ENCODE peak calls at places on chromosome 21, in five cellular contexts. One of them, this sample, is unnamed.

GRCh38 chr21:45747802-45748445 is 104.4 kb downstream of the PCBP3 start:
- DNase-seq in endothelial cell of umbilical vein: no peak
- DNase-seq in brain microvascular endothelial cell: no peak
- DNase-seq in anterior cingulate cortex: no peak
- DNase-seq in lower lobe of right lung: no peak
- DNase-seq in this sample: no peak

GRCh38 chr21:17828223-17828622 is 9.1 kb upstream of the C21orf91 start:
- DNase-seq in brain microvascular endothelial cell: peak
- DNase-seq in endothelial cell of umbilical vein: no peak
- DNase-seq in anterior cingulate cortex: no peak
- DNase-seq in lower lobe of right lung: no peak
- DNase-seq in this sample: no peak

GRCh38 chr21:42512346-42513034 is 1.2 kb upstream of the SLC37A1 start:
- DNase-seq in endothelial cell of umbilical vein: no peak
- DNase-seq in brain microvascular endothelial cell: no peak
- DNase-seq in anterior cingulate cortex: no peak
- DNase-seq in lower lobe of right lung: no peak
- DNase-seq in this sample: no peak

GRCh38 chr21:46608672-46609111 is 3.8 kb upstream of the S100B start:
- DNase-seq in lower lobe of right lung: no peak
- DNase-seq in endothelial cell of umbilical vein: no peak
- DNase-seq in anterior cingulate cortex: no peak
- DNase-seq in brain microvascular endothelial cell: no peak
- DNase-seq in this sample: no peak

GRCh38 chr21:44455524-44456206 is 355 bp downstream of the LRRC3 start:
- DNase-seq in lower lobe of right lung: peak
- DNase-seq in anterior cingulate cortex: no peak
- DNase-seq in brain microvascular endothelial cell: no peak
- DNase-seq in endothelial cell of umbilical vein: peak
- DNase-seq in this sample: no peak

GRCh38 chr21:44583800-44584147 is 3.4 kb upstream of the KRTAP10-5 start:
- DNase-seq in lower lobe of right lung: no peak
- DNase-seq in brain microvascular endothelial cell: no peak
- DNase-seq in anterior cingulate cortex: no peak
- DNase-seq in endothelial cell of umbilical vein: no peak
- DNase-seq in this sample: no peak

GRCh38 chr21:46298083-46298412 is 11.9 kb downstream of the YBEY start:
- DNase-seq in endothelial cell of umbilical vein: peak
- DNase-seq in anterior cingulate cortex: no peak
- DNase-seq in lower lobe of right lung: peak
- DNase-seq in brain microvascular endothelial cell: no peak
- DNase-seq in this sample: no peak

GRCh38 chr21:31804008-31804394 is 68.8 kb upstream of the HUNK start:
- DNase-seq in anterior cingulate cortex: no peak
- DNase-seq in brain microvascular endothelial cell: no peak
- DNase-seq in lower lobe of right lung: no peak
- DNase-seq in endothelial cell of umbilical vein: no peak
- DNase-seq in this sample: no peak

GRCh38 chr21:44006017-44006624 is 6.0 kb upstream of the TRAPPC10 start:
- DNase-seq in endothelial cell of umbilical vein: peak
- DNase-seq in anterior cingulate cortex: no peak
- DNase-seq in lower lobe of right lung: no peak
- DNase-seq in brain microvascular endothelial cell: peak
- DNase-seq in this sample: no peak

GRCh38 chr21:41580758-41581554 is 73.0 kb upstream of the TMPRSS2 start:
- DNase-seq in endothelial cell of umbilical vein: no peak
- DNase-seq in brain microvascular endothelial cell: no peak
- DNase-seq in anterior cingulate cortex: no peak
- DNase-seq in lower lobe of right lung: no peak
- DNase-seq in this sample: no peak

GRCh38 chr21:41640756-41641509 is 125.9 kb downstream of the RIPK4 start:
- DNase-seq in endothelial cell of umbilical vein: no peak
- DNase-seq in lower lobe of right lung: no peak
- DNase-seq in anterior cingulate cortex: no peak
- DNase-seq in brain microvascular endothelial cell: no peak
- DNase-seq in this sample: no peak

GRCh38 chr21:37751268-37751975 is 164.8 kb downstream of the KCNJ6 start:
- DNase-seq in brain microvascular endothelial cell: peak
- DNase-seq in lower lobe of right lung: no peak
- DNase-seq in endothelial cell of umbilical vein: no peak
- DNase-seq in anterior cingulate cortex: no peak
- DNase-seq in this sample: no peak

GRCh38 chr21:44931137-44931500 is 8.7 kb upstream of the SLX9 start:
- DNase-seq in anterior cingulate cortex: no peak
- DNase-seq in endothelial cell of umbilical vein: no peak
- DNase-seq in brain microvascular endothelial cell: no peak
- DNase-seq in lower lobe of right lung: peak
- DNase-seq in this sample: no peak

GRCh38 chr21:44875341-44875740 is 1.9 kb upstream of the PTTG1IP start:
- DNase-seq in endothelial cell of umbilical vein: peak
- DNase-seq in brain microvascular endothelial cell: no peak
- DNase-seq in anterior cingulate cortex: no peak
- DNase-seq in lower lobe of right lung: no peak
- DNase-seq in this sample: no peak

GRCh38 chr21:25776440-25776839 is 41.7 kb downstream of the GABPA start:
- DNase-seq in anterior cingulate cortex: no peak
- DNase-seq in lower lobe of right lung: no peak
- DNase-seq in brain microvascular endothelial cell: no peak
- DNase-seq in endothelial cell of umbilical vein: no peak
- DNase-seq in this sample: no peak

GRCh38 chr21:26595971-26596370 is 22.9 kb upstream of the CYYR1 start:
- DNase-seq in endothelial cell of umbilical vein: no peak
- DNase-seq in anterior cingulate cortex: no peak
- DNase-seq in brain microvascular endothelial cell: no peak
- DNase-seq in lower lobe of right lung: no peak
- DNase-seq in this sample: no peak

GRCh38 chr21:42242611-42243010 is 23.7 kb downstream of the ABCG1 start:
- DNase-seq in anterior cingulate cortex: no peak
- DNase-seq in lower lobe of right lung: peak
- DNase-seq in endothelial cell of umbilical vein: no peak
- DNase-seq in brain microvascular endothelial cell: no peak
- DNase-seq in this sample: no peak

GRCh38 chr21:41947596-41948403 is 6.0 kb downstream of the C2CD2 start:
- DNase-seq in anterior cingulate cortex: peak
- DNase-seq in brain microvascular endothelial cell: no peak
- DNase-seq in lower lobe of right lung: no peak
- DNase-seq in endothelial cell of umbilical vein: peak
- DNase-seq in this sample: no peak

GRCh38 chr21:27561116-27561515 is 594.2 kb upstream of the ADAMTS5 start:
- DNase-seq in endothelial cell of umbilical vein: no peak
- DNase-seq in anterior cingulate cortex: no peak
- DNase-seq in brain microvascular endothelial cell: no peak
- DNase-seq in lower lobe of right lung: peak
- DNase-seq in this sample: no peak

GRCh38 chr21:16708431-16708830 is 804.4 kb upstream of the CXADR start:
- DNase-seq in anterior cingulate cortex: no peak
- DNase-seq in endothelial cell of umbilical vein: peak
- DNase-seq in lower lobe of right lung: no peak
- DNase-seq in brain microvascular endothelial cell: peak
- DNase-seq in this sample: no peak

GRCh38 chr21:32578107-32578691 is 7.1 kb downstream of the TCP10L start:
- DNase-seq in endothelial cell of umbilical vein: peak
- DNase-seq in anterior cingulate cortex: no peak
- DNase-seq in lower lobe of right lung: no peak
- DNase-seq in brain microvascular endothelial cell: no peak
- DNase-seq in this sample: no peak

GRCh38 chr21:35738342-35738961 is 321.9 kb downstream of the SETD4 start:
- DNase-seq in anterior cingulate cortex: no peak
- DNase-seq in endothelial cell of umbilical vein: peak
- DNase-seq in lower lobe of right lung: no peak
- DNase-seq in brain microvascular endothelial cell: peak
- DNase-seq in this sample: no peak

GRCh38 chr21:36507397-36508018 is 27.6 kb upstream of the CLDN14 start:
- DNase-seq in endothelial cell of umbilical vein: no peak
- DNase-seq in anterior cingulate cortex: no peak
- DNase-seq in brain microvascular endothelial cell: peak
- DNase-seq in lower lobe of right lung: no peak
- DNase-seq in this sample: no peak

GRCh38 chr21:33268392-33268735 is 2.2 kb downstream of the IL10RB start:
- DNase-seq in anterior cingulate cortex: no peak
- DNase-seq in lower lobe of right lung: no peak
- DNase-seq in endothelial cell of umbilical vein: no peak
- DNase-seq in brain microvascular endothelial cell: no peak
- DNase-seq in this sample: no peak

GRCh38 chr21:44298301-44298700 is 1.6 kb upstream of the PFKL start:
- DNase-seq in brain microvascular endothelial cell: no peak
- DNase-seq in endothelial cell of umbilical vein: no peak
- DNase-seq in lower lobe of right lung: no peak
- DNase-seq in anterior cingulate cortex: no peak
- DNase-seq in this sample: no peak

GRCh38 chr21:42460391-42461184 is 35.4 kb downstream of the RSPH1 start:
- DNase-seq in anterior cingulate cortex: no peak
- DNase-seq in brain microvascular endothelial cell: no peak
- DNase-seq in lower lobe of right lung: no peak
- DNase-seq in endothelial cell of umbilical vein: no peak
- DNase-seq in this sample: no peak

GRCh38 chr21:35697321-35697808 is 363.0 kb downstream of the SETD4 start:
- DNase-seq in brain microvascular endothelial cell: peak
- DNase-seq in anterior cingulate cortex: no peak
- DNase-seq in endothelial cell of umbilical vein: no peak
- DNase-seq in lower lobe of right lung: peak
- DNase-seq in this sample: no peak

GRCh38 chr21:25568230-25568629 is 39.1 kb downstream of the MRPL39 start:
- DNase-seq in anterior cingulate cortex: no peak
- DNase-seq in endothelial cell of umbilical vein: peak
- DNase-seq in lower lobe of right lung: peak
- DNase-seq in brain microvascular endothelial cell: peak
- DNase-seq in this sample: no peak

GRCh38 chr21:35484032-35484431 is 434.9 kb upstream of the RUNX1 start:
- DNase-seq in anterior cingulate cortex: no peak
- DNase-seq in endothelial cell of umbilical vein: no peak
- DNase-seq in brain microvascular endothelial cell: no peak
- DNase-seq in lower lobe of right lung: no peak
- DNase-seq in this sample: no peak

GRCh38 chr21:31520506-31521163 is 138.9 kb upstream of the SOD1 start:
- DNase-seq in brain microvascular endothelial cell: peak
- DNase-seq in anterior cingulate cortex: no peak
- DNase-seq in endothelial cell of umbilical vein: no peak
- DNase-seq in lower lobe of right lung: no peak
- DNase-seq in this sample: no peak

GRCh38 chr21:45736705-45737484 is 93.4 kb downstream of the PCBP3 start:
- DNase-seq in endothelial cell of umbilical vein: no peak
- DNase-seq in anterior cingulate cortex: no peak
- DNase-seq in lower lobe of right lung: no peak
- DNase-seq in brain microvascular endothelial cell: no peak
- DNase-seq in this sample: no peak

GRCh38 chr21:32549861-32550260 is 35.5 kb downstream of the TCP10L start:
- DNase-seq in endothelial cell of umbilical vein: no peak
- DNase-seq in lower lobe of right lung: no peak
- DNase-seq in anterior cingulate cortex: no peak
- DNase-seq in brain microvascular endothelial cell: no peak
- DNase-seq in this sample: no peak

GRCh38 chr21:45112371-45112770 is 38.0 kb downstream of the ADARB1 start:
- DNase-seq in brain microvascular endothelial cell: no peak
- DNase-seq in anterior cingulate cortex: no peak
- DNase-seq in endothelial cell of umbilical vein: no peak
- DNase-seq in lower lobe of right lung: no peak
- DNase-seq in this sample: no peak

GRCh38 chr21:15249285-15249993 is 184.6 kb upstream of the NRIP1 start:
- DNase-seq in endothelial cell of umbilical vein: peak
- DNase-seq in anterior cingulate cortex: no peak
- DNase-seq in brain microvascular endothelial cell: no peak
- DNase-seq in lower lobe of right lung: no peak
- DNase-seq in this sample: no peak

GRCh38 chr21:35070436-35070835 is 21.3 kb upstream of the RUNX1 start:
- DNase-seq in lower lobe of right lung: no peak
- DNase-seq in brain microvascular endothelial cell: no peak
- DNase-seq in endothelial cell of umbilical vein: no peak
- DNase-seq in anterior cingulate cortex: no peak
- DNase-seq in this sample: no peak

This sample was measured in natural killer cell.